ENCODE peak calls at places on chromosome 11, in ten cellular contexts. One of them, this sample, is unnamed.
A peak's percentile ranks its signal among the peaks of the same experiment; 100 is the strongest.

GRCh38 chr11:132772712-132773545 is 759.4 kb downstream of the OPCML start:
- DNase-seq in choroid plexus epithelial cell: no peak
- DNase-seq in nucleus accumbens: no peak
- DNase-seq in NAMALWA: no peak
- DNase-seq in amygdala: no peak
- DNase-seq in stimulated activated CD4-positive, alpha-beta T cell treated with anti-CD3 and anti-CD28 coated beads, Interleukin-4, amount 100 ng/mL, for 48 hours: no peak
- DNase-seq in aorta: no peak
- DNase-seq in amniotic stem cell: no peak
- DNase-seq in activated CD4-positive, alpha-beta T cell treated with anti-CD3 and anti-CD28 coated beads for 4 hours: no peak
- DNase-seq in COR-L47: no peak
- DNase-seq in this sample: no peak

GRCh38 chr11:1825039-1825740 is 9.6 kb upstream of the SYT8 start:
- DNase-seq in NAMALWA: peak; percentile 39
- DNase-seq in nucleus accumbens: no peak
- DNase-seq in choroid plexus epithelial cell: peak; percentile 21
- DNase-seq in activated CD4-positive, alpha-beta T cell treated with anti-CD3 and anti-CD28 coated beads for 4 hours: no peak
- DNase-seq in stimulated activated CD4-positive, alpha-beta T cell treated with anti-CD3 and anti-CD28 coated beads, Interleukin-4, amount 100 ng/mL, for 48 hours: no peak
- DNase-seq in COR-L47: no peak
- DNase-seq in amniotic stem cell: no peak
- DNase-seq in aorta: peak; percentile 72
- DNase-seq in amygdala: no peak
- DNase-seq in this sample: peak; percentile 84

GRCh38 chr11:72483412-72484186 is 49.3 kb upstream of the CLPB start:
- DNase-seq in aorta: no peak
- DNase-seq in NAMALWA: no peak
- DNase-seq in choroid plexus epithelial cell: peak; percentile 94
- DNase-seq in COR-L47: no peak
- DNase-seq in nucleus accumbens: no peak
- DNase-seq in amygdala: no peak
- DNase-seq in stimulated activated CD4-positive, alpha-beta T cell treated with anti-CD3 and anti-CD28 coated beads, Interleukin-4, amount 100 ng/mL, for 48 hours: no peak
- DNase-seq in activated CD4-positive, alpha-beta T cell treated with anti-CD3 and anti-CD28 coated beads for 4 hours: no peak
- DNase-seq in amniotic stem cell: no peak
- DNase-seq in this sample: no peak

GRCh38 chr11:46664612-46665011 is 35.8 kb downstream of the ARHGAP1 start:
- DNase-seq in choroid plexus epithelial cell: no peak
- DNase-seq in activated CD4-positive, alpha-beta T cell treated with anti-CD3 and anti-CD28 coated beads for 4 hours: no peak
- DNase-seq in amniotic stem cell: no peak
- DNase-seq in COR-L47: no peak
- DNase-seq in aorta: no peak
- DNase-seq in NAMALWA: no peak
- DNase-seq in nucleus accumbens: no peak
- DNase-seq in amygdala: no peak
- DNase-seq in stimulated activated CD4-positive, alpha-beta T cell treated with anti-CD3 and anti-CD28 coated beads, Interleukin-4, amount 100 ng/mL, for 48 hours: no peak
- DNase-seq in this sample: no peak

GRCh38 chr11:130448416-130449068 is at the start of gene ADAMTS15:
- DNase-seq in stimulated activated CD4-positive, alpha-beta T cell treated with anti-CD3 and anti-CD28 coated beads, Interleukin-4, amount 100 ng/mL, for 48 hours: peak; percentile 39
- DNase-seq in COR-L47: peak; percentile 85
- DNase-seq in nucleus accumbens: peak; percentile 24
- DNase-seq in amniotic stem cell: peak; percentile 87
- DNase-seq in activated CD4-positive, alpha-beta T cell treated with anti-CD3 and anti-CD28 coated beads for 4 hours: no peak
- DNase-seq in choroid plexus epithelial cell: peak; percentile 93
- DNase-seq in NAMALWA: no peak
- DNase-seq in aorta: peak; percentile 89
- DNase-seq in amygdala: no peak
- DNase-seq in this sample: peak; percentile 88

GRCh38 chr11:12008790-12009616 is 577 bp upstream of the DKK3 start:
- DNase-seq in amygdala: peak; percentile 58
- DNase-seq in amniotic stem cell: no peak
- DNase-seq in nucleus accumbens: peak; percentile 62
- DNase-seq in NAMALWA: no peak
- DNase-seq in aorta: peak; percentile 78
- DNase-seq in COR-L47: no peak
- DNase-seq in choroid plexus epithelial cell: peak; percentile 50
- DNase-seq in stimulated activated CD4-positive, alpha-beta T cell treated with anti-CD3 and anti-CD28 coated beads, Interleukin-4, amount 100 ng/mL, for 48 hours: no peak
- DNase-seq in activated CD4-positive, alpha-beta T cell treated with anti-CD3 and anti-CD28 coated beads for 4 hours: no peak
- DNase-seq in this sample: peak; percentile 79

GRCh38 chr11:134753805-134754130 is 341.7 kb upstream of the B3GAT1 start:
- DNase-seq in COR-L47: no peak
- DNase-seq in activated CD4-positive, alpha-beta T cell treated with anti-CD3 and anti-CD28 coated beads for 4 hours: no peak
- DNase-seq in nucleus accumbens: no peak
- DNase-seq in amygdala: no peak
- DNase-seq in NAMALWA: no peak
- DNase-seq in aorta: no peak
- DNase-seq in choroid plexus epithelial cell: no peak
- DNase-seq in stimulated activated CD4-positive, alpha-beta T cell treated with anti-CD3 and anti-CD28 coated beads, Interleukin-4, amount 100 ng/mL, for 48 hours: no peak
- DNase-seq in amniotic stem cell: no peak
- DNase-seq in this sample: no peak

GRCh38 chr11:119506436-119506835 is 83.5 kb upstream of the THY1 start:
- DNase-seq in activated CD4-positive, alpha-beta T cell treated with anti-CD3 and anti-CD28 coated beads for 4 hours: no peak
- DNase-seq in amniotic stem cell: no peak
- DNase-seq in stimulated activated CD4-positive, alpha-beta T cell treated with anti-CD3 and anti-CD28 coated beads, Interleukin-4, amount 100 ng/mL, for 48 hours: no peak
- DNase-seq in amygdala: no peak
- DNase-seq in COR-L47: no peak
- DNase-seq in NAMALWA: no peak
- DNase-seq in aorta: no peak
- DNase-seq in nucleus accumbens: no peak
- DNase-seq in choroid plexus epithelial cell: no peak
- DNase-seq in this sample: no peak

GRCh38 chr11:69661413-69661715 is 13.8 kb downstream of the LTO1 start:
- DNase-seq in COR-L47: no peak
- DNase-seq in nucleus accumbens: no peak
- DNase-seq in activated CD4-positive, alpha-beta T cell treated with anti-CD3 and anti-CD28 coated beads for 4 hours: no peak
- DNase-seq in choroid plexus epithelial cell: no peak
- DNase-seq in aorta: peak; percentile 21
- DNase-seq in stimulated activated CD4-positive, alpha-beta T cell treated with anti-CD3 and anti-CD28 coated beads, Interleukin-4, amount 100 ng/mL, for 48 hours: no peak
- DNase-seq in NAMALWA: no peak
- DNase-seq in amniotic stem cell: no peak
- DNase-seq in amygdala: no peak
- DNase-seq in this sample: no peak

GRCh38 chr11:27913650-27914049 is 194.3 kb downstream of the KIF18A start:
- DNase-seq in nucleus accumbens: no peak
- DNase-seq in stimulated activated CD4-positive, alpha-beta T cell treated with anti-CD3 and anti-CD28 coated beads, Interleukin-4, amount 100 ng/mL, for 48 hours: no peak
- DNase-seq in NAMALWA: no peak
- DNase-seq in aorta: no peak
- DNase-seq in amniotic stem cell: no peak
- DNase-seq in activated CD4-positive, alpha-beta T cell treated with anti-CD3 and anti-CD28 coated beads for 4 hours: no peak
- DNase-seq in COR-L47: no peak
- DNase-seq in amygdala: no peak
- DNase-seq in choroid plexus epithelial cell: peak; percentile 61
- DNase-seq in this sample: no peak